ENCODE peak calls at places on chromosomes 4 and X, in nine cellular contexts. J is psoas muscle, A is heart left ventricle, G is GM23248, R is lung, F is right lobe of liver, S is adrenal gland, Z is HCT116, N is mammary epithelial cell. Q is an unnamed sample.

GRCh38 chrX:101452051-101452450 is 33.2 kb upstream of the ARMCX4 start:
- DNase-seq in F (no peak), S (no peak), A (no peak), Z (no peak), G (no peak), J (no peak), N (no peak), R (no peak), Q (no peak)

GRCh38 chr4:8090312-8090711 is 68.3 kb downstream of the ABLIM2 start:
- DNase-seq in S (no peak), G (peak; percentile 57), J (peak; percentile 44), N (peak; percentile 75), A (no peak), Z (no peak), R (no peak), F (no peak), Q (no peak)

GRCh38 chrX:11151799-11152591 is 40.9 kb downstream of the HCCS start:
- DNase-seq in A (no peak), Z (no peak), G (no peak), S (no peak), J (no peak), R (no peak), N (no peak), F (no peak), Q (no peak)

GRCh38 chrX:139058831-139059495 is 347.4 kb upstream of the FGF13 start:
- DNase-seq in J (no peak), N (peak; percentile 69), Z (no peak), G (peak; percentile 51), S (no peak), A (no peak), R (no peak), F (no peak), Q (no peak)

GRCh38 chrX:115650916-115651315 is 89.9 kb downstream of the PLS3 start:
- DNase-seq in J (no peak), N (peak; percentile 44), Z (peak; percentile 23), S (peak; percentile 33), G (peak; percentile 60), R (peak; percentile 32), F (no peak), A (no peak), Q (peak; percentile 44)

GRCh38 chrX:84197550-84197949 is 9.6 kb upstream of the RPS6KA6 start:
- DNase-seq in F (no peak), R (no peak), S (no peak), J (no peak), Z (no peak), A (no peak), N (no peak), G (no peak), Q (no peak)

GRCh38 chr4:71231073-71231752 is 107.6 kb upstream of the SLC4A4 start:
- DNase-seq in N (no peak), G (peak; percentile 67), J (peak; percentile 95), F (peak; percentile 96), Z (no peak), S (peak; percentile 30), A (peak; percentile 88), R (peak; percentile 90), Q (peak; percentile 28)

GRCh38 chr4:15005474-15006115 is 3.3 kb downstream of the CPEB2 start:
- DNase-seq in N (peak; percentile 6), J (no peak), S (no peak), R (no peak), A (no peak), F (no peak), Z (no peak), G (no peak), Q (no peak)

GRCh38 chr4:38313999-38314561 is 349.9 kb upstream of the KLF3 start:
- DNase-seq in N (peak; percentile 88), F (no peak), Z (no peak), S (peak; percentile 32), R (no peak), G (peak; percentile 67), A (no peak), J (no peak), Q (no peak)

GRCh38 chrX:147180886-147181285 is 366.3 kb upstream of the CXorf51A start:
- DNase-seq in A (no peak), F (peak; percentile 50), N (no peak), G (no peak), S (no peak), J (no peak), Z (no peak), R (no peak), Q (no peak)

GRCh38 chrX:39848900-39849299 is 248.9 kb downstream of the BCOR start:
- DNase-seq in R (no peak), J (no peak), G (peak; percentile 81), F (no peak), S (peak; percentile 38), Z (no peak), N (no peak), A (no peak), Q (no peak)

GRCh38 chr4:6271206-6271605 is 1.6 kb downstream of the WFS1 start:
- DNase-seq in G (no peak), N (no peak), A (no peak), F (no peak), S (no peak), R (no peak), Z (no peak), J (peak; percentile 21), Q (no peak)
- H3K4me1 ChIP-seq in G (peaks cover 14% of the 10 kb centered on the region), N (peaks cover 30% of the 10 kb centered on the region), A (peaks cover 35% of the 10 kb centered on the region), F (peaks cover 15% of the 10 kb centered on the region), S (peaks cover 12% of the 10 kb centered on the region), R (peaks cover 4% of the 10 kb centered on the region), Z (peaks cover 39% of the 10 kb centered on the region), J (peaks cover 20% of the 10 kb centered on the region), Q (peaks cover 26% of the 10 kb centered on the region)

DNA sequence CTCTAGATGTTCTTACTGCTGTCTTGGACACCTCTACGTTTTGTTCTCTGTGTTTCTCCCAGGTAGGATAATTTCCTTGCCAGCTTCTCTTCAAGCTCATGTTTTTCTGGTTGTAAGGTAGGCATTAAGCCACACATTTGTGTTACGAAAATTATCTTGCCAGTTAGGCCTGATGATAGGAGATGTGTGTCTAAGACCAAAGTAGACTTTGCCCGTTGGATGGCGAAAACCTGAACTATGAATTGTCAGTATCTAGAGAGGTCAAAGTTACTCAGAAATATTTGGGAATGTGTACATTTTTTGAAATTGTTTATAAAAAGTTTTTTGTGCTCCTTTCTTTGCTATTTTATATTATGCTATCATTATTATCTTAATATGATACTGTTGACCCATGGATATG is 72.8 kb downstream of the FHIP1A start:
- DNase-seq in G (no peak), A (no peak), Z (no peak), F (peak; percentile 74), S (no peak), N (no peak), J (no peak), R (no peak), Q (no peak)
- H3K4me1 ChIP-seq in G (peaks cover 27% of the 10 kb centered on the region), A (no peaks in the 10 kb centered on the region), Z (peaks cover 16% of the 10 kb centered on the region), F (peaks cover 13% of the 10 kb centered on the region), S (no peaks in the 10 kb centered on the region), N (peaks cover 20% of the 10 kb centered on the region), J (peaks cover 16% of the 10 kb centered on the region), R (no peaks in the 10 kb centered on the region), Q (no peaks in the 10 kb centered on the region)

GRCh38 chr4:86946868-86947493 is 12.2 kb downstream of the AFF1 start:
- DNase-seq in A (no peak), Z (no peak), J (no peak), S (no peak), F (no peak), N (no peak), R (no peak), G (no peak), Q (no peak)
- H3K4me1 ChIP-seq in A (peaks cover 5% of the 10 kb centered on the region), Z (peaks cover 9% of the 10 kb centered on the region), J (peaks cover 42% of the 10 kb centered on the region), S (peaks cover 1% of the 10 kb centered on the region), F (peaks cover 17% of the 10 kb centered on the region), N (no peaks in the 10 kb centered on the region), R (peaks cover 20% of the 10 kb centered on the region), G (peaks cover 5% of the 10 kb centered on the region), Q (peaks cover 8% of the 10 kb centered on the region)

DNA sequence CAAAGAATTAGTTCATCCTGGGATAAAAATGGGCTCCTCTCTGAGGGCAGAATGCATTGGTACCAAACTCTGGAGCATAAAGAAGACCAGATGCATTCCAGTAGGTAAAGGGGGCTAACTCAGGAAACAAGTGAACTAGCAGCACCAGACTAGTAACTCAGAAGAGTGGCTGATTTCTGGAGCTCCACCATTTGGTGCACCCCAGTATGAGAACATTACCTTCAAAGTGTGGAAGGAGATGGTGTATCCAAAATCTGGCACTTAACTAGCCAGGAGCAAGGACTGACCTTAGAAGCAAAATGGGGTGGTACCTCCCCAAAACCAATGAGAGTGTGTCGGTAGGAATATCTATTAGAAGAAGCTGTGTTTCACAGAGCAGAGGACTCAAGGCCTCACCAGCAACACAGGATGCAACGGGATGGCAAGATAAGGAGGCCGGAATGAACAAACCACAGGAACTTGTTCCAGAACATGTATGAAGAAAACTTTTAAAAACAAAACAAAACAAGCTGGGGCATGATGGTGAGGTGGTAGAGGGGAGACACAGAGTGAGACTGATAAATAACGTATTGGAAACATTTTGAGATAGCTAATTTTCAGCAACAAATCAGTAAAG is 142.3 kb downstream of the INPP4B start:
- DNase-seq in N (peak; percentile 43), R (no peak), A (no peak), J (no peak), G (no peak), S (no peak), F (no peak), Z (no peak), Q (no peak)
- H3K4me1 ChIP-seq in N (peaks cover 6% of the 10 kb centered on the region), R (peaks cover 4% of the 10 kb centered on the region), A (no peaks in the 10 kb centered on the region), J (no peaks in the 10 kb centered on the region), G (no peaks in the 10 kb centered on the region), S (no peaks in the 10 kb centered on the region), F (no peaks in the 10 kb centered on the region), Z (no peaks in the 10 kb centered on the region), Q (no peaks in the 10 kb centered on the region)

GRCh38 chr4:151879705-151880104 is 118.9 kb upstream of the GATB start:
- DNase-seq in F (no peak), S (no peak), N (no peak), Z (no peak), R (no peak), J (no peak), G (no peak), A (no peak), Q (no peak)
- H3K4me1 ChIP-seq in F (no peaks in the 10 kb centered on the region), S (no peaks in the 10 kb centered on the region), N (no peaks in the 10 kb centered on the region), Z (no peaks in the 10 kb centered on the region), R (no peaks in the 10 kb centered on the region), J (no peaks in the 10 kb centered on the region), G (no peaks in the 10 kb centered on the region), A (no peaks in the 10 kb centered on the region), Q (no peaks in the 10 kb centered on the region)

DNA sequence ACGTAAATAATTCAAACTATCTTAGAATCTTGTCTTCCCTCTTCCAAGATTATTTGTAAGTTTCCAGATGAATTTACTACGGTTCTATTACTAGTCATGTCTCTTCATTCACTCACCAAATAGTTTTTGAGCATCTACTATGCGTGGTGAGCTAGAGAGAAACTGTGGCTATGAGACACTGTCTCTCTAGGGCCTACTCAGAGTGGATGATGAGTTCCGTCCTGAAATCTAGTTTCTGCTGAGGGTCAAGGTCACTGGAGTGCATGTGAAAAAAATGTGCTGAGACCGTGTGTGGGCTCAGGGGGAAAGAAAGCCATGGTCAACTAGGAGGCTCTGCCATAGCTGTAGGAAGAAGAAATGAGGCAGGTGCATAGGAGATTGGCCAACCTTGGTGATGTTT is 320.2 kb upstream of the GATB start:
- DNase-seq in S (no peak), A (no peak), G (no peak), R (no peak), Z (no peak), N (no peak), J (no peak), F (no peak), Q (no peak)
- H3K4me1 ChIP-seq in S (no peaks in the 10 kb centered on the region), A (no peaks in the 10 kb centered on the region), G (no peaks in the 10 kb centered on the region), R (no peaks in the 10 kb centered on the region), Z (no peaks in the 10 kb centered on the region), N (no peaks in the 10 kb centered on the region), J (no peaks in the 10 kb centered on the region), F (no peaks in the 10 kb centered on the region), Q (no peaks in the 10 kb centered on the region)

GRCh38 chr4:48018112-48018511 is 1.5 kb downstream of the NIPAL1 start:
- DNase-seq in Z (no peak), F (no peak), J (no peak), G (no peak), N (no peak), R (no peak), A (no peak), S (no peak), Q (no peak)
- H3K4me1 ChIP-seq in Z (peaks cover 6% of the 10 kb centered on the region), F (peaks cover 9% of the 10 kb centered on the region), J (peaks cover 4% of the 10 kb centered on the region), G (no peaks in the 10 kb centered on the region), N (peaks cover 9% of the 10 kb centered on the region), R (no peaks in the 10 kb centered on the region), A (peaks cover 2% of the 10 kb centered on the region), S (peaks cover 8% of the 10 kb centered on the region), Q (no peaks in the 10 kb centered on the region)

Q was measured in BE2C.